ENCODE peak calls at places on chromosomes 1 and 21, in seven cellular contexts. E is HCT116, V is K562, S is HepG2, J is GM12878, X is H1, T is SK-N-SH. H is an unnamed sample.

GRCh38 chr1:158053276-158053675 is 59.8 kb downstream of the KIRREL1 start:
- DNase-seq in J (no peak), S (no peak), T (no peak), V (no peak), X (no peak), E (no peak), H (no peak)

GRCh38 chr1:225544924-225545323 is 108.0 kb downstream of the ENAH start:
- DNase-seq in S (no peak), E (no peak), V (no peak), T (no peak), X (no peak), J (no peak), H (no peak)

GRCh38 chr21:45076245-45076661 is 1.9 kb downstream of the ADARB1 start:
- DNase-seq in J (no peak), V (no peak), T (no peak), S (peak), E (no peak), X (no peak), H (no peak)

GRCh38 chr1:175757381-175758015 is 14.1 kb upstream of the TNR start:
- DNase-seq in J (no peak), X (peak), V (peak), S (no peak), E (peak), T (no peak), H (peak)

GRCh38 chr21:34865922-34866271 is 183.2 kb downstream of the RUNX1 start:
- DNase-seq in X (peak), J (peak), V (no peak), E (no peak), T (no peak), S (peak), H (no peak)

GRCh38 chr1:86860020-86860419 is 53.9 kb downstream of the SELENOF start:
- DNase-seq in T (no peak), V (no peak), E (no peak), S (peak), X (no peak), J (no peak), H (no peak)

GRCh38 chr1:19452221-19452663 is 33.1 kb downstream of the CAPZB start:
- DNase-seq in S (no peak), T (no peak), E (no peak), J (no peak), X (no peak), V (no peak), H (no peak)

GRCh38 chr1:30673395-30673794 is 50.0 kb downstream of the MATN1 start:
- DNase-seq in V (no peak), X (no peak), S (no peak), E (no peak), T (no peak), J (no peak), H (no peak)

GRCh38 chr1:38680801-38681510 is 178.6 kb downstream of the RRAGC start:
- DNase-seq in T (no peak), S (no peak), V (peak), X (no peak), E (no peak), J (no peak), H (no peak)

GRCh38 chr1:44655609-44656008 is 18.7 kb downstream of the TMEM53 start:
- DNase-seq in S (peak), T (peak), J (no peak), V (peak), E (no peak), X (no peak), H (peak)

GRCh38 chr1:100736324-100736723 is 16.8 kb downstream of the VCAM1 start:
- DNase-seq in J (no peak), S (no peak), X (no peak), T (no peak), E (no peak), V (no peak), H (no peak)

GRCh38 chr21:45983981-45984551 is 2.5 kb downstream of the COL6A1 start:
- DNase-seq in E (no peak), T (no peak), V (peak), X (no peak), J (no peak), S (no peak), H (no peak)

GRCh38 chr1:55421317-55421716 is 206.2 kb upstream of the USP24 start:
- DNase-seq in T (no peak), V (no peak), J (no peak), E (peak), X (no peak), S (peak), H (no peak)

GRCh38 chr1:10573446-10573845 is 98.7 kb downstream of the PEX14 start:
- DNase-seq in S (no peak), V (no peak), J (no peak), E (no peak), X (no peak), T (no peak), H (no peak)

GRCh38 chr21:42255825-42256224 is 36.9 kb downstream of the ABCG1 start:
- DNase-seq in S (no peak), V (no peak), T (no peak), X (no peak), E (no peak), J (no peak), H (no peak)

GRCh38 chr21:45542667-45543370 is 579 bp upstream of the SLC19A1 start:
- DNase-seq in J (no peak), V (no peak), T (peak), S (no peak), E (no peak), X (no peak), H (peak)

GRCh38 chr1:178189814-178190213 is 95.9 kb downstream of the RASAL2 start:
- DNase-seq in T (peak), J (peak), X (peak), S (peak), E (peak), V (no peak), H (peak)

GRCh38 chr1:8584316-8584715 is 233.1 kb downstream of the RERE start:
- DNase-seq in T (no peak), E (no peak), J (no peak), S (no peak), V (no peak), X (no peak), H (no peak)

GRCh38 chr1:228064741-228065542 is 17.6 kb upstream of the ARF1 start:
- DNase-seq in V (no peak), E (no peak), X (no peak), T (no peak), S (no peak), J (no peak), H (no peak)

GRCh38 chr1:119544165-119544762 is 37.3 kb downstream of the HSD3B1 start:
- DNase-seq in E (peak), S (no peak), V (peak), T (peak), X (no peak), J (no peak), H (peak)

GRCh38 chr1:72498393-72498792 is 216.1 kb upstream of the NEGR1 start:
- DNase-seq in J (no peak), S (no peak), V (no peak), E (no peak), T (no peak), X (no peak), H (no peak)

GRCh38 chr1:53278294-53278693 is 40.0 kb upstream of the MAGOH start:
- DNase-seq in S (peak), E (no peak), J (no peak), V (peak), X (no peak), T (peak), H (peak)

GRCh38 chr21:16073571-16073970 is 343.8 kb downstream of the USP25 start:
- DNase-seq in S (no peak), J (no peak), T (no peak), V (no peak), E (no peak), X (no peak), H (no peak)

GRCh38 chr1:240092301-240093119 is 827 bp downstream of the FMN2 start:
- DNase-seq in J (no peak), V (no peak), T (peak), E (no peak), X (no peak), S (no peak), H (peak)

GRCh38 chr1:227917081-227917950 is 30.4 kb downstream of the WNT9A start:
- DNase-seq in E (no peak), S (no peak), T (no peak), J (no peak), X (no peak), V (no peak), H (no peak)

GRCh38 chr1:63916485-63917360 is 142.9 kb downstream of the ROR1 start:
- DNase-seq in T (no peak), E (no peak), S (no peak), J (no peak), V (no peak), X (no peak), H (no peak)

DNA sequence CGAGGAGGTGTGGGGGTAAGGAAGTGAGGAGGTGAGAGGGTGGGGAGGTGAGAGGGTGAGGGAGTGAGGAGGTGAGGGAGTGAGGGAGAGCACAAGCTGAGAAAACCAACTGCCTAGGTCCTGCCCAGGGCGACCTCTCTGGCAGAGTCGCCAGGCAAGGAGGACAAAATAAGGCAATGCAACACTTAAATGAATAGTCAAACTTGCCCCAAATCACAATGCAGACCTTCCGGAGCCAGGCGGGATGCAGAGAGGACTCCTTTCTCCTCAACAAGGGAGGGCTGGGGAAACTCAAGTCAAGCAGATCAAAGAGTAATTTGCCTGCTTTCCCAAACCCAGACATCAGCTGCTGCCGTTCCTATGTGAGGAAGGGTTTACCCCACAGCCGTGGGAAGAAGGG is 86.0 kb downstream of the CCDC185 start:
- DNase-seq in T (no peak), E (no peak), V (no peak), J (no peak), S (no peak), X (no peak), H (no peak)
- TF ChIP-seq JUND in T (no peak), E (no peak), V (no peak), J (no peak), S (no peak), X (no peak), H (no peak)

DNA sequence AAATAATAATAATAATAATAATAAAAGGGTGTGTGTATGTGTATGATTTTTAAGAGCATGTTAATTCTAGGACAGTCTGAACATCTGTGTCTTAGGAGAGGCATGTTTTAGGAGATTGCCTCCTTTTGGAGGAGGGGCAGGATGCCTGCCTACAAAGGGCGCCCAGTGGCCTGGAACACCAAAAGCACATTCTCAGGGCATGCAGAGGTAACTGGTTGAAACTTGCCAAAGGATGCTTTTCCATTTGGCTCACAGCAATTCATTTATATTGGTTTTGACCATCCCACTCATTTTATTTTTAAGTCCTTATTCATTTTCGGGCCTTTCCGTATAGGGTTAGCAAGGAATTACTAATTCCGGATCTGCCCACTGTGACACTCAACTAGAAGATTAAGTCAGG is 21.1 kb upstream of the LAMC2 start:
- DNase-seq in S (no peak), T (no peak), X (no peak), E (no peak), V (no peak), J (no peak), H (no peak)
- TF ChIP-seq JUND in S (no peak), T (no peak), X (no peak), E (no peak), V (no peak), J (no peak), H (no peak)

DNA sequence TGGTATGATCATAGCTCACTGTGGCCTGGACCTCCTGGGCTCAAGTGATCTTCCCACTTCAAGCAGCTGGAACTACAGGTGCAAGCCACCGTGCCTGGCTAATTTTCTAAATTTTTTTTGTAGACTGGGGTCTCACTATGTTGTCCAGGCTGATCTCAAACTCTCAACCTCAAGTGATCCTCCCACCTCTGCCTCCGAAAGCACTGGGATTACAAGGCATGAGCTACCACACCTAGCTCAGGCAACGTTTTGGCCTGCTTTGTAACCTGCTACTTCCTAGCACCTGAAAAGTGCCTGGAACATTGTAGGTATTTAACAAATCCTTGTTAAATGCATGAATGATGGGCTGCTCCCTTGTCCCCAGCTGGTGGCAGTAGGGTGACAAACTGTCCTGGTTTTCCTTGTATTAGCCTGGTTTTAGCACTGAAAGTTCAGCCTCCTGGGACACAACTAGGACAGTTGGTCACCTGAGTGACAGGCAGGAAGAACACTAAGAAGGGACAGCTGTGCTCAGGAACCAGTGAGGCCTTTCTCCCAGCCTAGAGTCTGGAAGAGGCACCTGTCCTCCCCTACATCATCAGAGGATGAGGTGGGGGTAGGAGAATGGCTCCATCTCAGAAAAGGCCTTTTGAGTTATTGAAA is 88.5 kb upstream of the CD34 start:
- DNase-seq in E (no peak), T (no peak), S (no peak), V (no peak), X (no peak), J (no peak), H (no peak)
- TF ChIP-seq JUND in E (no peak), T (no peak), S (no peak), V (no peak), X (no peak), J (no peak), H (no peak)

GRCh38 chr1:172845865-172846264 is 187.0 kb downstream of the FASLG start:
- DNase-seq in X (no peak), T (no peak), E (no peak), V (no peak), S (no peak), J (no peak), H (no peak)

GRCh38 chr1:172849653-172850052 is 190.8 kb downstream of the FASLG start:
- DNase-seq in S (no peak), T (no peak), V (no peak), E (no peak), J (no peak), X (no peak), H (no peak)

GRCh38 chr1:172851077-172851476 is 192.2 kb downstream of the FASLG start:
- DNase-seq in V (no peak), J (no peak), X (no peak), T (peak), E (no peak), S (no peak), H (no peak)

GRCh38 chr1:172843444-172843843 is 184.5 kb downstream of the FASLG start:
- DNase-seq in T (no peak), J (no peak), X (no peak), E (no peak), V (no peak), S (no peak), H (no peak)

DNA sequence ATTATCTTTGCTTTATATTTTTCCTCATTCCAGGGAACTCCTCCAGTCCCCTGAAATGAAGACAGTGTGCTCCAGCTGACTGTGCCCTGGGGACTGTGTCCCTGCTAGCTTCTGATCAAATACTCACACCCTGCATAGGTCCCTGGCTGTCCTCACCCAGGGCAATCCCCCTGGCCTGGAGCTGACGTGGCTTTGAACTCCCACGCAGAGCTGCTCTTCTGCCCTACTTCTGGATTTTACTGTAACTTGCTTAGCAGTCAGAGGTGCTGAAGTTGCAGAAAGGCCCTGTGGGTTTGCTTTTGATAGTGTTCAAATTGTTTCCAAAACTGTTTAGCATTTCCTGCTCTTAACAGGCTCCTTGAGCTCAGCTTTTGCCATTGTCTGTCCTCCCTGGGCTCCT is 186.5 kb downstream of the FASLG start:
- DNase-seq in X (no peak), V (no peak), T (no peak), S (no peak), J (no peak), E (no peak), H (no peak)
- TF ChIP-seq JUND in X (no peak), V (no peak), T (no peak), S (no peak), J (no peak), E (no peak), H (no peak)